ENCODE peak calls at places on chromosome 16, in eight cellular contexts. One of them, this sample, is unnamed.

GRCh38 chr16:66152841-66153525 is 213.5 kb upstream of the CDH5 start:
- DNase-seq in stimulated activated naive CD8-positive, alpha-beta T cell treated with anti-CD3 and anti-CD28 coated beads, Interleukin-15, Interleukin-2, amounts not matched to agents 100 U/mL and 50 U/mL, for 24 hours: no peak
- DNase-seq in left ventricle myocardium inferior: no peak
- DNase-seq in mesothelial cell of epicardium: no peak
- DNase-seq in fibroblast of pulmonary artery: peak
- DNase-seq in left colon: no peak
- DNase-seq in HuH-7: no peak
- DNase-seq in T-cell: no peak
- DNase-seq in this sample: no peak

GRCh38 chr16:20084624-20085226 is 11.0 kb upstream of the GPR139 start:
- DNase-seq in stimulated activated naive CD8-positive, alpha-beta T cell treated with anti-CD3 and anti-CD28 coated beads, Interleukin-15, Interleukin-2, amounts not matched to agents 100 U/mL and 50 U/mL, for 24 hours: no peak
- DNase-seq in left ventricle myocardium inferior: no peak
- DNase-seq in mesothelial cell of epicardium: no peak
- DNase-seq in fibroblast of pulmonary artery: no peak
- DNase-seq in left colon: no peak
- DNase-seq in HuH-7: no peak
- DNase-seq in T-cell: no peak
- DNase-seq in this sample: no peak

GRCh38 chr16:68972720-68973119 is 129.4 kb downstream of the TANGO6 start:
- DNase-seq in stimulated activated naive CD8-positive, alpha-beta T cell treated with anti-CD3 and anti-CD28 coated beads, Interleukin-15, Interleukin-2, amounts not matched to agents 100 U/mL and 50 U/mL, for 24 hours: no peak
- DNase-seq in left ventricle myocardium inferior: no peak
- DNase-seq in mesothelial cell of epicardium: no peak
- DNase-seq in fibroblast of pulmonary artery: peak
- DNase-seq in left colon: peak
- DNase-seq in HuH-7: no peak
- DNase-seq in T-cell: no peak
- DNase-seq in this sample: no peak

GRCh38 chr16:80707686-80708085 is 96.7 kb downstream of the CDYL2 start:
- DNase-seq in stimulated activated naive CD8-positive, alpha-beta T cell treated with anti-CD3 and anti-CD28 coated beads, Interleukin-15, Interleukin-2, amounts not matched to agents 100 U/mL and 50 U/mL, for 24 hours: no peak
- DNase-seq in left ventricle myocardium inferior: no peak
- DNase-seq in mesothelial cell of epicardium: no peak
- DNase-seq in fibroblast of pulmonary artery: no peak
- DNase-seq in left colon: no peak
- DNase-seq in HuH-7: peak
- DNase-seq in T-cell: no peak
- DNase-seq in this sample: no peak

GRCh38 chr16:79307214-79307613 is 293.3 kb downstream of the MAF start:
- DNase-seq in stimulated activated naive CD8-positive, alpha-beta T cell treated with anti-CD3 and anti-CD28 coated beads, Interleukin-15, Interleukin-2, amounts not matched to agents 100 U/mL and 50 U/mL, for 24 hours: no peak
- DNase-seq in left ventricle myocardium inferior: peak
- DNase-seq in mesothelial cell of epicardium: no peak
- DNase-seq in fibroblast of pulmonary artery: no peak
- DNase-seq in left colon: peak
- DNase-seq in HuH-7: no peak
- DNase-seq in T-cell: no peak
- DNase-seq in this sample: no peak

GRCh38 chr16:86432691-86433090 is 77.6 kb upstream of the FOXF1 start:
- DNase-seq in stimulated activated naive CD8-positive, alpha-beta T cell treated with anti-CD3 and anti-CD28 coated beads, Interleukin-15, Interleukin-2, amounts not matched to agents 100 U/mL and 50 U/mL, for 24 hours: no peak
- DNase-seq in left ventricle myocardium inferior: no peak
- DNase-seq in mesothelial cell of epicardium: no peak
- DNase-seq in fibroblast of pulmonary artery: no peak
- DNase-seq in left colon: peak
- DNase-seq in HuH-7: no peak
- DNase-seq in T-cell: no peak
- DNase-seq in this sample: no peak

GRCh38 chr16:79008869-79009179 is 591.7 kb downstream of the MAF start:
- DNase-seq in stimulated activated naive CD8-positive, alpha-beta T cell treated with anti-CD3 and anti-CD28 coated beads, Interleukin-15, Interleukin-2, amounts not matched to agents 100 U/mL and 50 U/mL, for 24 hours: no peak
- DNase-seq in left ventricle myocardium inferior: no peak
- DNase-seq in mesothelial cell of epicardium: no peak
- DNase-seq in fibroblast of pulmonary artery: no peak
- DNase-seq in left colon: no peak
- DNase-seq in HuH-7: no peak
- DNase-seq in T-cell: no peak
- DNase-seq in this sample: no peak

GRCh38 chr16:85393674-85394510 is 219.2 kb upstream of the GSE1 start:
- DNase-seq in stimulated activated naive CD8-positive, alpha-beta T cell treated with anti-CD3 and anti-CD28 coated beads, Interleukin-15, Interleukin-2, amounts not matched to agents 100 U/mL and 50 U/mL, for 24 hours: peak
- DNase-seq in left ventricle myocardium inferior: peak
- DNase-seq in mesothelial cell of epicardium: peak
- DNase-seq in fibroblast of pulmonary artery: peak
- DNase-seq in left colon: peak
- DNase-seq in HuH-7: peak
- DNase-seq in T-cell: peak
- DNase-seq in this sample: peak

GRCh38 chr16:67150058-67150832 is 553 bp downstream of the B3GNT9 start:
- DNase-seq in stimulated activated naive CD8-positive, alpha-beta T cell treated with anti-CD3 and anti-CD28 coated beads, Interleukin-15, Interleukin-2, amounts not matched to agents 100 U/mL and 50 U/mL, for 24 hours: peak
- DNase-seq in left ventricle myocardium inferior: peak
- DNase-seq in mesothelial cell of epicardium: no peak
- DNase-seq in fibroblast of pulmonary artery: peak
- DNase-seq in left colon: peak
- DNase-seq in HuH-7: no peak
- DNase-seq in T-cell: no peak
- DNase-seq in this sample: no peak

GRCh38 chr16:20889625-20890275 is 10.4 kb downstream of the DCUN1D3 start:
- DNase-seq in stimulated activated naive CD8-positive, alpha-beta T cell treated with anti-CD3 and anti-CD28 coated beads, Interleukin-15, Interleukin-2, amounts not matched to agents 100 U/mL and 50 U/mL, for 24 hours: no peak
- DNase-seq in left ventricle myocardium inferior: no peak
- DNase-seq in mesothelial cell of epicardium: no peak
- DNase-seq in fibroblast of pulmonary artery: no peak
- DNase-seq in left colon: no peak
- DNase-seq in HuH-7: no peak
- DNase-seq in T-cell: no peak
- DNase-seq in this sample: no peak

GRCh38 chr16:14286381-14287230 is 215.5 kb downstream of the MRTFB start:
- DNase-seq in stimulated activated naive CD8-positive, alpha-beta T cell treated with anti-CD3 and anti-CD28 coated beads, Interleukin-15, Interleukin-2, amounts not matched to agents 100 U/mL and 50 U/mL, for 24 hours: peak
- DNase-seq in left ventricle myocardium inferior: no peak
- DNase-seq in mesothelial cell of epicardium: no peak
- DNase-seq in fibroblast of pulmonary artery: peak
- DNase-seq in left colon: peak
- DNase-seq in HuH-7: no peak
- DNase-seq in T-cell: no peak
- DNase-seq in this sample: no peak

This sample was measured in effector memory CD4-positive, alpha-beta T cell.